ENCODE peak calls at places on chromosomes 1 and 21, in nine cellular contexts. I is NCI-H345; E is naive thymus-derived CD8-positive, alpha-beta T cell; G is HS-27A; U is HCEC 1CT; S is H9; A is fibroblast of pulmonary artery; Y is T1000; R is SK-MEL-5. B is an unnamed sample.

GRCh38 chr1:9721606-9722377 is 70.3 kb downstream of the PIK3CD start:
- DNase-seq in I (no peak), Y (no peak), S (peak; percentile 90), G (no peak), U (no peak), A (peak; percentile 32), E (peak; percentile 78), R (peak; percentile 48), B (no peak)

GRCh38 chr1:59552001-59552400 is 255.1 kb downstream of the FGGY start:
- DNase-seq in R (no peak), S (peak; percentile 31), G (no peak), A (no peak), I (no peak), Y (no peak), U (no peak), E (no peak), B (no peak)

GRCh38 chr1:173997796-173998195 is 24.4 kb downstream of the RC3H1 start:
- DNase-seq in E (no peak), U (peak; percentile 46), G (no peak), A (no peak), R (no peak), I (no peak), Y (no peak), S (no peak), B (no peak)

GRCh38 chr1:66624412-66625060 is 90.6 kb downstream of the SGIP1 start:
- DNase-seq in Y (no peak), A (peak; percentile 75), G (no peak), I (no peak), R (peak; percentile 23), S (no peak), E (no peak), U (peak; percentile 79), B (peak; percentile 63)

GRCh38 chr1:35031103-35031452 is 667 bp downstream of the ZMYM6 start:
- DNase-seq in I (no peak), U (peak; percentile 21), R (peak; percentile 7), Y (peak; percentile 29), S (peak; percentile 32), G (peak; percentile 20), E (peak; percentile 39), A (peak; percentile 45), B (peak; percentile 25)

GRCh38 chr1:11787251-11787803 is 18.4 kb downstream of the MTHFR start:
- DNase-seq in Y (no peak), E (no peak), R (no peak), A (peak; percentile 60), U (peak; percentile 46), I (no peak), S (no peak), G (no peak), B (no peak)

GRCh38 chr1:44263191-44263944 is 50.1 kb downstream of the DMAP1 start:
- DNase-seq in A (no peak), R (no peak), Y (no peak), S (no peak), G (no peak), I (no peak), U (no peak), E (no peak), B (no peak)

GRCh38 chr1:29136463-29136915 is 12.8 kb upstream of the TMEM200B start:
- DNase-seq in R (no peak), G (no peak), Y (no peak), U (no peak), I (no peak), A (peak; percentile 65), S (no peak), E (no peak), B (no peak)

GRCh38 chr1:221887091-221887746 is 145.3 kb upstream of the DUSP10 start:
- DNase-seq in Y (peak; percentile 91), S (peak; percentile 60), A (peak; percentile 65), I (no peak), G (peak; percentile 79), E (no peak), U (peak; percentile 91), R (peak; percentile 81), B (no peak)

GRCh38 chr1:28091043-28091781 is 2.8 kb upstream of the EYA3 start:
- DNase-seq in U (peak; percentile 56), S (peak; percentile 59), E (peak; percentile 73), R (peak; percentile 80), Y (peak; percentile 52), I (peak; percentile 50), G (peak; percentile 63), A (peak; percentile 76), B (no peak)

GRCh38 chr1:57188169-57188568 is 222.4 kb upstream of the C8B start:
- DNase-seq in I (no peak), S (no peak), U (no peak), A (no peak), Y (no peak), R (no peak), E (no peak), G (no peak), B (peak; percentile 25)

GRCh38 chr1:36913523-36914060 is 120.7 kb downstream of the GRIK3 start:
- DNase-seq in G (no peak), I (peak; percentile 66), A (no peak), U (no peak), R (no peak), Y (no peak), E (no peak), S (peak; percentile 50), B (no peak)

GRCh38 chr21:46425566-46425965 is 33.1 kb upstream of the DIP2A start:
- DNase-seq in A (no peak), I (no peak), G (no peak), E (peak; percentile 50), U (no peak), Y (no peak), S (no peak), R (no peak), B (no peak)

GRCh38 chr1:228160201-228160761 is 5.3 kb upstream of the IBA57 start:
- DNase-seq in Y (no peak), E (no peak), G (no peak), I (no peak), R (no peak), A (no peak), U (no peak), S (no peak), B (no peak)

GRCh38 chr21:43864313-43864805 is 664 bp upstream of the AGPAT3 start:
- DNase-seq in E (no peak), S (peak; percentile 65), I (peak; percentile 66), Y (no peak), G (no peak), A (no peak), U (no peak), R (no peak), B (no peak)

GRCh38 chr1:67572594-67573221 is 112.3 kb upstream of the GADD45A start:
- DNase-seq in S (no peak), A (no peak), U (no peak), R (no peak), I (peak; percentile 11), G (no peak), E (no peak), Y (no peak), B (no peak)

GRCh38 chr1:183911285-183911684 is 106.4 kb downstream of the RGL1 start:
- DNase-seq in R (no peak), G (no peak), E (no peak), I (no peak), U (no peak), A (no peak), S (no peak), Y (no peak), B (no peak)

GRCh38 chr1:24683713-24684162 is 40.6 kb downstream of the SRRM1 start:
- DNase-seq in Y (peak; percentile 80), R (peak; percentile 98), A (peak; percentile 93), I (no peak), E (no peak), U (peak; percentile 95), G (peak; percentile 95), S (no peak), B (peak; percentile 94)

GRCh38 chr1:184116287-184116686 is 64.8 kb downstream of the TSEN15 start:
- DNase-seq in R (peak; percentile 69), G (no peak), S (no peak), E (no peak), U (no peak), A (no peak), Y (no peak), I (no peak), B (no peak)

GRCh38 chr1:156112276-156113137 is 2.0 kb upstream of the LMNA start:
- DNase-seq in G (no peak), I (no peak), R (no peak), S (no peak), Y (no peak), E (no peak), U (no peak), A (no peak), B (no peak)

GRCh38 chr1:85576642-85577420 is 3.7 kb upstream of the CCN1 start:
- DNase-seq in S (peak; percentile 83), A (peak; percentile 92), E (peak; percentile 5), Y (peak; percentile 68), I (peak; percentile 38), R (peak; percentile 51), G (no peak), U (peak; percentile 88), B (no peak)

GRCh38 chr1:210647406-210648333 is 319.0 kb downstream of the HHAT start:
- DNase-seq in A (peak; percentile 4), E (no peak), Y (no peak), S (no peak), R (no peak), U (no peak), G (no peak), I (no peak), B (peak; percentile 26)

GRCh38 chr1:81834921-81835698 is 34.4 kb downstream of the ADGRL2 start:
- DNase-seq in U (no peak), A (peak; percentile 92), I (no peak), R (peak; percentile 75), E (no peak), S (no peak), Y (no peak), G (no peak), B (no peak)

GRCh38 chr1:43441894-43442632 is 11.7 kb downstream of the HYI start:
- DNase-seq in U (no peak), A (no peak), R (no peak), G (no peak), Y (no peak), S (peak; percentile 21), E (no peak), I (no peak), B (no peak)

GRCh38 chr1:101124405-101124804 is 98.8 kb upstream of the DPH5 start:
- DNase-seq in A (no peak), R (no peak), Y (no peak), S (no peak), I (no peak), G (no peak), E (no peak), U (no peak), B (no peak)

B was measured in HS-5.